ENCODE peak calls at places on chromosome 16, in seven cellular contexts. E, X, S, N, U, A and P are unnamed samples.

GRCh38 chr16:59047114-59047513 is 313.0 kb upstream of the GOT2 start:
- DNase-seq in E (no peak), X (no peak), S (no peak), N (no peak), U (no peak), A (no peak), P (no peak)

GRCh38 chr16:46858151-46858550 is 26.0 kb upstream of the GPT2 start:
- DNase-seq in E (no peak), X (no peak), S (no peak), N (no peak), U (no peak), A (no peak), P (no peak)

GRCh38 chr16:85379041-85380001 is 233.8 kb upstream of the GSE1 start:
- DNase-seq in E (no peak), X (no peak), S (no peak), N (no peak), U (no peak), A (no peak), P (no peak)

GRCh38 chr16:2210386-2211365 is at the start of gene BRICD5:
- DNase-seq in E (no peak), X (no peak), S (no peak), N (no peak), U (no peak), A (no peak), P (no peak)

GRCh38 chr16:57694191-57694555 is 433 bp upstream of the DRC7 start:
- DNase-seq in E (no peak), X (no peak), S (no peak), N (no peak), U (no peak), A (no peak), P (no peak)

GRCh38 chr16:89015271-89015859 is 38.4 kb upstream of the CBFA2T3 start:
- DNase-seq in E (no peak), X (no peak), S (no peak), N (no peak), U (no peak), A (no peak), P (no peak)

GRCh38 chr16:69741519-69741918 is 13.2 kb downstream of the NOB1 start:
- DNase-seq in E (no peak), X (no peak), S (no peak), N (no peak), U (peak), A (no peak), P (no peak)

GRCh38 chr16:66451548-66451947 is 24.5 kb downstream of the BEAN1 start:
- DNase-seq in E (no peak), X (no peak), S (no peak), N (no peak), U (no peak), A (no peak), P (no peak)

GRCh38 chr16:66842765-66843164 is 1.4 kb upstream of the CA7 start:
- DNase-seq in E (no peak), X (no peak), S (no peak), N (no peak), U (peak), A (no peak), P (no peak)

GRCh38 chr16:46920402-46921068 is 36.4 kb downstream of the GPT2 start:
- DNase-seq in E (no peak), X (no peak), S (no peak), N (no peak), U (no peak), A (no peak), P (no peak)

GRCh38 chr16:20409398-20410152 is at the start of gene ACSM5:
- DNase-seq in E (no peak), X (no peak), S (no peak), N (no peak), U (no peak), A (no peak), P (peak)

GRCh38 chr16:85859818-85860125 is 39.2 kb upstream of the IRF8 start:
- DNase-seq in E (no peak), X (no peak), S (no peak), N (no peak), U (no peak), A (no peak), P (no peak)

GRCh38 chr16:56912746-56913703 is 18.9 kb upstream of the HERPUD1 start:
- DNase-seq in E (no peak), X (no peak), S (no peak), N (no peak), U (no peak), A (no peak), P (no peak)

GRCh38 chr16:14043278-14043677 is 27.8 kb upstream of the MRTFB start:
- DNase-seq in E (no peak), X (no peak), S (no peak), N (no peak), U (no peak), A (no peak), P (no peak)

GRCh38 chr16:57627184-57627871 is 1.1 kb upstream of the ADGRG1 start:
- DNase-seq in E (no peak), X (peak), S (no peak), N (no peak), U (peak), A (no peak), P (no peak)

GRCh38 chr16:77977336-77977735 is 45.0 kb upstream of the CLEC3A start:
- DNase-seq in E (no peak), X (no peak), S (no peak), N (no peak), U (no peak), A (no peak), P (no peak)

GRCh38 chr16:87404764-87405625 is 12.9 kb downstream of the MAP1LC3B start:
- DNase-seq in E (peak), X (no peak), S (no peak), N (no peak), U (no peak), A (no peak), P (no peak)

GRCh38 chr16:52825882-52826281 is 226.8 kb downstream of the CHD9NB start:
- DNase-seq in E (no peak), X (peak), S (no peak), N (no peak), U (no peak), A (no peak), P (no peak)

GRCh38 chr16:4500283-4500682 is 24.1 kb downstream of the HMOX2 start:
- DNase-seq in E (no peak), X (no peak), S (no peak), N (no peak), U (peak), A (no peak), P (no peak)

GRCh38 chr16:72172105-72173034 is at the start of gene PMFBP1:
- DNase-seq in E (no peak), X (no peak), S (no peak), N (no peak), U (peak), A (peak), P (peak)

GRCh38 chr16:21599994-21600773 is 807 bp downstream of the METTL9 start:
- DNase-seq in E (no peak), X (peak), S (no peak), N (peak), U (peak), A (no peak), P (peak)

GRCh38 chr16:9033125-9033830 is 58.2 kb upstream of the HAPSTR1 start:
- DNase-seq in E (no peak), X (no peak), S (no peak), N (no peak), U (peak), A (peak), P (no peak)